ENCODE peak calls at places on chromosome 18, in five cellular contexts. K is tibial artery; F is AG09309; R is lower leg skin; O is activated CD8-positive, alpha-beta T cell treated with anti-CD3 and anti-CD28 coated beads for 36 hours. D is an unnamed sample.
A peak's percentile ranks its signal among the peaks of the same experiment; 100 is the strongest.

GRCh38 chr18:9854801-9855676 is 30.7 kb upstream of the TXNDC2 start:
- DNase-seq in K (no peak), F (no peak), O (no peak), R (no peak), D (no peak)

GRCh38 chr18:51447351-51447896 is 249.9 kb upstream of the MEX3C start:
- DNase-seq in O (no peak), R (no peak), F (no peak), K (no peak), D (no peak)

GRCh38 chr18:59748628-59749360 is 51.6 kb upstream of the CCBE1 start:
- DNase-seq in O (no peak), F (peak; percentile 79), K (no peak), R (no peak), D (no peak)

GRCh38 chr18:23302852-23303527 is 150.1 kb upstream of the RIOK3 start:
- DNase-seq in R (peak; percentile 76), F (peak; percentile 87), O (no peak), K (no peak), D (no peak)

GRCh38 chr18:6342990-6343389 is 71.7 kb downstream of the L3MBTL4 start:
- DNase-seq in O (no peak), F (no peak), K (no peak), R (no peak), D (no peak)

GRCh38 chr18:57660961-57661360 is 39.3 kb upstream of the NARS1 start:
- DNase-seq in O (no peak), R (no peak), K (no peak), F (peak; percentile 51), D (no peak)

GRCh38 chr18:8362863-8363262 is 246.4 kb upstream of the RAB12 start:
- DNase-seq in O (no peak), F (no peak), K (no peak), R (no peak), D (no peak)

GRCh38 chr18:76496200-76496890 is 1.3 kb upstream of the ZNF516 start:
- DNase-seq in O (peak; percentile 58), K (no peak), R (peak; percentile 95), F (no peak), D (no peak)

DNA sequence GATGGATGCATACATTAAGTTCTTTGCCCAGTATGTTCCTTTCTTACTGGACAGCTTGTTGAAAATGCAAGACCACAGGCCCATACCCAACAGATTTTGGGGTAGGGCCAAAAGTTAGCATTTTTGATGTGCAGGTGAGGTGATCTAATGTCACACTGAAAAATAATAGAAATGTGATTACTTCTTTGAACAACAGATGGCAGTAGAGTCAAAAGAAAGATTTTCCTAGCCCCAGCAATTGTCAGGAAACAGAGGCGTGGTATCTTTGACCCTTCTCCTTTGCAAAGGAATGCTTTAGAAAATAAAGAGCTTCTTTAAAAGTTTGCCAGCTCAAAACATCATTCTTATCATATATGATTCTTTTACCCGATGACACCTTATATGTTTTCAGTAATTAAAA is 343.6 kb upstream of the SYT4 start:
- DNase-seq in K (no peak), O (no peak), R (no peak), F (no peak), D (peak; percentile 30)
- TF ChIP-seq CTCF in K (peak; percentile 60), O (no peak), R (no peak), F (peak; percentile 51), D (peak; percentile 49)

GRCh38 chr18:34658101-34658500 is 52.0 kb upstream of the DTNA start:
- DNase-seq in K (no peak), R (no peak), O (no peak), F (no peak), D (no peak)

GRCh38 chr18:34655131-34655530 is 55.0 kb upstream of the DTNA start:
- DNase-seq in K (no peak), O (no peak), F (no peak), R (no peak), D (no peak)

GRCh38 chr18:34661464-34662087 is 48.5 kb upstream of the DTNA start:
- DNase-seq in R (no peak), O (no peak), K (no peak), F (no peak), D (peak; percentile 36)

GRCh38 chr18:34660572-34660971 is 49.5 kb upstream of the DTNA start:
- DNase-seq in R (no peak), K (no peak), F (no peak), O (no peak), D (no peak)

DNA sequence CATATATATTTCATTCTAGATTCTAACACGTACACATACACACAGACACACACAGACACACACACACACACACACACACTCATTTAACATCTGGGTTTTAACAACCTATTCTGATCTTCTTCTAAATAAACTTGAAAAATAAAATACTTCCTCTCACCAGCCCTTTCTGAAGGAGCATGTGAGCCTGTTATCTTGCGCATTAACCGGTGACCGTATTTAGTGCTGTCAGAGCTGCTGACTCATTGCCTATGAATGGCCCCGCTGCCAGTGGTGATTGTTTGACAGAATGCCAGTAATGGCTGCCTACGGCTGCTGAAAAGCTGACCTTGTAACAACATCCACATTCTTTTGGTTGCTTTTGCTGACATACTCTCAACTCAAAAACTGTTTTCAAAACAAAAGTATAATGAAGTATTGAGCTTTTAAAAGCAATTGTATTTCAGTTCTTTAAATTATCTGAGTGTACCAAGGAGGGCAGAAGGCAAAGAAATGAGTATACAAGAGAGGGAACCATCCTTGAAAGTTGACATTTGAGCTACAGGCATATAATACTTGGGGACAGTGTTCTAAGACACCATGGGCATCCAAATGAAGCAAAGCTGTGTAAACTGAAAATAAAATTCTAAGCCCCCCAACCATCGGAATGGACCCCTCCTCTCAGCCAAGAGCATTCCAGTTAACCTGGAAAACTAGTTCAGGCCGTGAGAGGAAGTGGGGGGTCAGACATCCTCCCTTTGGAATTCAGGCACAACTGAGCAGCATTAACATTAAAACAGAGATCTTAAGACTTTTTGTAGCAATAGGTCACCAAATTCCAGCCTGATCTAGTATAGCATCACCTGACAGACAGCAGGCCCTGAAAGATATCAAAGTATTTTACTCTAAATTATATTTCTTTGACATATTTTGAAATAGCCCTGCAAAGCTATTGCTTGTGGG is 50.2 kb upstream of the DTNA start:
- DNase-seq in F (peak; percentile 88), R (peak; percentile 94), K (peak; percentile 93), O (no peak), D (no peak)
- TF ChIP-seq CTCF in F (no peak), R (no peak), K (no peak), O (no peak), D (no peak)

GRCh38 chr18:69367104-69367503 is 33.6 kb upstream of the DOK6 start:
- DNase-seq in O (no peak), R (no peak), F (no peak), K (no peak), D (no peak)

GRCh38 chr18:69365658-69366057 is 35.0 kb upstream of the DOK6 start:
- DNase-seq in R (no peak), F (no peak), K (no peak), O (no peak), D (no peak)
- TF ChIP-seq CTCF in R (no peak), F (no peak), K (no peak), O (no peak), D (no peak)

GRCh38 chr18:34643982-34644381 is 66.1 kb upstream of the DTNA start:
- DNase-seq in R (no peak), F (no peak), K (no peak), O (no peak), D (no peak)
- TF ChIP-seq CTCF in R (no peak), F (no peak), K (peak; percentile 24), O (no peak), D (no peak)

DNA sequence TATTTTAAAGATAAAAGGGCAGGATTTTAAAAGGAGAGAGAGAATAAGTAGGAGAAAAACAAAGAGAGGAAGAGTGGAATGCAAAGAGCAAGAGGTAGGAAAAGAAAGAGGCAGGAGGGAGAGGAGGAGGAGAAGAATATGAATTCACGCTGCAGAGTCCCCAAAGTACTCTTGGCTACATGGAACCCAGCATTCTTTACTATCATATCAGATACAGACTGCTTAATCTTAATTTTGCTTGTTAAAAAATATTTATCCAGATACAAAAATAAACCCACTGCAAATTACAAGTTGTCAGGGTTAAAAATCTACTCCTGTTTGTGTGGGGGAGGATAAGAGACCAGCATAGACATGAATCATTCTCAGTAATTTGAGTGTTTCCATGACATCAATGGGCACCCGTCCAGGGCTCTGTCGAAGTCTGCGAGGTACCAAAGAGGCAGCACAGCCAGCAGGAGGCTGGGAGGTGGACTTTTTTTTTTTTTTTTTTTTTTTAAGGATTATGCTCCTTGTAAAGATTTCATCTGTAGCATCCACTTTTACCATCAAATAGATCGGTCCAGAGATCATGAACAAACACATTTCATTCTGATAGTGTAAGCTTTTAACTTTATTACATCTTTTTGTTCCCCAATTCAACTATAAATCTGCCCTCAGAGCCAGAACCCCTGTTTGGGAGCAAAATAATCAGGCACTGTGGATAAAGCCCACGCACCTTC is 182.2 kb downstream of the TCF4 start:
- DNase-seq in R (peak; percentile 96), O (peak; percentile 50), K (peak; percentile 91), F (peak; percentile 88), D (no peak)
- TF ChIP-seq CTCF in R (no peak), O (no peak), K (no peak), F (peak; percentile 26), D (no peak)

DNA sequence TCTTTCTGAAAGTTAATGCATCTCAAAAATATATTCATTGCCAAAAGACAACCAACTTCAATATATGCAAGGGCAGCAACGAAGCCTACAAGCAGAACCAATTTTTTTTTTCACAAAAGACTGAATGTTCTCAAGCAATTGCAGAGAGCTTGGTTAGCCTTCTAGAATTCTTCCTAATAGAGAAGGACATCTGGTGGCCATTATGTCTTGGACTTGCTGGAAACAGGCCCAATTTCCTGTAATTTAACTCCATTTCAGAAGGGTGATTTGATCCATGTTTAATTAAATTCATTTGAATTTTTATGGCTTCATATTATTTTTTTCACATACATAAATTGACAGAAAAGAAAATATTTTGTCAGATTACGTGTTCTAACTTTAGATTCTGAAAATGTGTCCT is 208.0 kb downstream of the TPGS2 start:
- DNase-seq in K (no peak), R (no peak), O (no peak), F (no peak), D (no peak)
- TF ChIP-seq CTCF in K (no peak), R (no peak), O (no peak), F (peak; percentile 17), D (no peak)

DNA sequence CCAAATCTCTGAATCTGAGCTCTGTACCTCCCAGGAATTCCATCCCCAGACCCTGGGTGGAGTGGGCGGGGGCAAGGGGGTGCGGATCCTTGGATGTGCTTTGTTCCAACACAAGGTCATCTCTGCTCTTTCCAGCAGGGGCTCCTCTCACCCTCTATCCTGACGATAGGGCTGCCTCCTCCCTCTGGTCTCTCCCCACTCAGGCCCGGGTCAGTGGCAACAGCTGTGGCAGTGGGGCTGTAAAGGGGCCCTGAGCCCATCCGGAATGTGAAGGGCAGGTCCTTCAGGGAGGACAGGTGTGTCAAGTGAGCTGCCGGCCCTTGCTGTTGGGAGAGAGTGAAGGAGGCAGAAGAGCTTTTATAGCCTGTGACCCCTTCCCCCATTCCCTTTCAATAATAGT is 167.8 kb downstream of the CELF4 start:
- DNase-seq in K (no peak), R (no peak), F (no peak), O (no peak), D (no peak)
- TF ChIP-seq CTCF in K (no peak), R (no peak), F (no peak), O (no peak), D (no peak)

DNA sequence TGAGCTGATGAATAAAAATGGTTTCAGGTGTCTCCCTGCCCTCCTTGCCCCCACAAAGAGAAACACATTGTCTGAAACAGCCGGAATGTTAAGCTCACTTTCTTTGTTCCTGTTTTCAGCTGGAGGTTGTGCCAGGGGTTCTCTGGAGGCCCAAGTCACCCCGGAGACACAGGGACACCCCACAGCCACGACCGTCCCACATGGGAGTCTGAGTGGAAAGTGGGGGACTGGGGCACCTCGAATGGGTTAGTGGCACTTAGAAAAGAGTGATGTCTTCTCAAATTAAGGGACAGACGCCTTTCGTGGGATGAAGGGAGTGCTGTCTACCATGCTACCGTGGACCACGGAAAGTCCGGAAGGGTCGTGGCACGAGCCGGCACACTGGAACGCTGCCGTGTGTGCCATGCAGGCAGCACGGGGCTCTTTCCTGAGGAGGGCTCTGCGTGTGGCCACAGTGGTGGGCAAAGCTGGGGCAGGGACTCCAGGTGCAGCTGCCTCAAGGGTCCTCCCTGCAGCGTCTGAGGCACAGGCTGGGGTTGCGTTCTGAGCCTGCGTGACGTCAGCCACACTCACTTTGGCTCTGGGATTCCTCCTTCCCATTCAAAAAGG is 39.4 kb upstream of the CTDP1 start:
- DNase-seq in R (no peak), F (no peak), K (no peak), O (no peak), D (no peak)
- TF ChIP-seq CTCF in R (no peak), F (no peak), K (no peak), O (no peak), D (no peak)

D was measured in GM13977.